ENCODE peak calls at places on chromosome 17, in four cellular contexts. G, H, V and U are unnamed samples. For H3K4me1, the result is how much of the 10 kb centered on the place peaks cover.

GRCh38 chr17:62870581-62870964 is 62.5 kb upstream of the MARCHF10 start:
- DNase-seq in G (peak), H (no peak), V (no peak), U (no peak)

GRCh38 chr17:42394838-42395237 is 6.6 kb upstream of the STAT3 start:
- DNase-seq in G (no peak), H (no peak), V (no peak), U (no peak)

GRCh38 chr17:74244543-74244942 is 29.5 kb upstream of the DNAI2 start:
- DNase-seq in G (no peak), H (no peak), V (no peak), U (no peak)

GRCh38 chr17:76791053-76791980 is 53.4 kb downstream of the MFSD11 start:
- DNase-seq in G (no peak), H (peak), V (no peak), U (no peak)

GRCh38 chr17:49571764-49572163 is 3.9 kb upstream of the NXPH3 start:
- DNase-seq in G (no peak), H (no peak), V (no peak), U (no peak)

GRCh38 chr17:49315974-49316570 is 46.0 kb downstream of the ZNF652 start:
- DNase-seq in G (no peak), H (no peak), V (no peak), U (no peak)

GRCh38 chr17:11363575-11363974 is 122.6 kb downstream of the SHISA6 start:
- DNase-seq in G (no peak), H (no peak), V (no peak), U (no peak)

GRCh38 chr17:74212913-74213791 is at the start of gene TTYH2:
- DNase-seq in G (peak), H (peak), V (peak), U (peak)

GRCh38 chr17:41521574-41522261 is 3.0 kb upstream of the KRT15 start:
- DNase-seq in G (peak), H (peak), V (peak), U (no peak)

GRCh38 chr17:5485270-5486205 is at the start of gene DERL2:
- DNase-seq in G (peak), H (peak), V (no peak), U (peak)

GRCh38 chr17:6908807-6909206 is 77.3 kb upstream of the TEKT1 start:
- DNase-seq in G (no peak), H (no peak), V (no peak), U (no peak)

GRCh38 chr17:80396680-80397387 is 18.1 kb upstream of the ENDOV start:
- DNase-seq in G (no peak), H (no peak), V (no peak), U (no peak)

GRCh38 chr17:14986127-14986526 is 279.0 kb downstream of the PMP22 start:
- DNase-seq in G (no peak), H (no peak), V (no peak), U (no peak)

GRCh38 chr17:3845361-3845753 is 689 bp downstream of the NCBP3 start:
- DNase-seq in G (no peak), H (peak), V (no peak), U (no peak)

GRCh38 chr17:41340934-41341861 is 9.4 kb downstream of the KRT33A start:
- DNase-seq in G (no peak), H (no peak), V (no peak), U (no peak)

GRCh38 chr17:63841350-63842172 is 924 bp downstream of the SMARCD2 start:
- DNase-seq in G (peak), H (peak), V (peak), U (peak)

GRCh38 chr17:76408037-76408849 is 23.8 kb downstream of the SPHK1 start:
- DNase-seq in G (peak), H (peak), V (no peak), U (peak)

GRCh38 chr17:9121186-9121820 is 100.0 kb downstream of the NTN1 start:
- DNase-seq in G (no peak), H (no peak), V (no peak), U (no peak)

GRCh38 chr17:39757931-39758873 is 20.5 kb downstream of the GRB7 start:
- DNase-seq in G (no peak), H (no peak), V (no peak), U (no peak)
- H3K4me1 ChIP-seq in G (under half), H (under half), V (under half), U (under half)

DNA sequence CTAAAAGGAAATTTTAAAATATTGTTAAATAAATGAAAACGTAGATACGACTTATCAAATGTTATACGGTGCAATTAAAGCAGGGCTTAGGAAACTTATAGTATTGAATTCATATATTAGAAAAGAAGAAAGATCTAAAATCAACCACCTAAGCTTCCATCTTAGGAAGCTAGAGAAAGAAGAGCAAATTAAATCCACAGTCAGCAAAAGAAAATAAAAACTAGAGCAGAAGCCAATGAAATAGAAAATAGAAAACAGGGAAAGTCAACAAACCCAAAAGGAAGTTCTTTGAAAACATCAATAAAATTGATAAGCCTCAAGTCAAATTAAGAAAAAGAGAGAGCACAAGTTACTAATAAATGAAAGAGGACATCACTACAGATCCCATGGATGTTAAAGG is 74.6 kb upstream of the CACNG5 start:
- DNase-seq in G (no peak), H (no peak), V (no peak), U (no peak)
- H3K4me1 ChIP-seq in G (under half), H (under half), V (under half), U (under half)

GRCh38 chr17:28722413-28723158 is 2.8 kb downstream of the RPL23A start:
- DNase-seq in G (no peak), H (no peak), V (no peak), U (no peak)
- H3K4me1 ChIP-seq in G (under half), H (half or more), V (under half), U (under half)

DNA sequence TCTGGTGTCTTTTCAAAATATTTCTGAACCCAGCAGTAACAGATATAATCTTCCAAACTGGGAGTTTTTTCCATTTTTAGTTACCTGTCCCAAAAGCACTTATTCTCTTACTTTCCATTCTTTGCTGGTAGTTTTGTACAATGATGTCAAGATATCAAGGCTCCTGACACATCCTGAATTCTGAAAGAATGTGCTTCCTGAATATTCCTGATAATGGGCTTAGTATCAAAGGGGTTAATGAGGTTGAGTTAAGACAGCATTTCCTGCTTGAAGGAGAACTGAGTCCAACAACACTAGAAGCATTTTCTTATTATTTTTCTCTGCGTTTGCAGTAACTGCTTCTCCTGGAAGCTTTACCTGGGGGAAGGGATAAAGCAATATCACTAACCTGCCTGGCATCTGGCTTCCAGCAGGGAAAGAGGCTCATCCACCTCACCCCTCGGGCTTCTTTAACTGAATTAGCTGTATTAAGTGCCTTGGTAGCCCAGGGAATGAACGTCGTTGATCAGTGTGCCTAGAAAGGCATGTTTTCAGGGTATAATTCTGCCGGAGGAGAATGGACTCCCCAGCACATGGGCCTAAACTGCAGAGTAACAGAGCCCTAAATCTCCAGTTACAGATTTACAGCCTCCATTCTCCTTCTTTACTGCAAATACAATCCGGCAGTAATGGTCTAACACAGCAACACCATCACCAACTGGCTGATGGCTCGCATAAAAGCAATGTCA is 134.4 kb downstream of the SNX11 start:
- DNase-seq in G (no peak), H (no peak), V (no peak), U (no peak)
- H3K4me1 ChIP-seq in G (under half), H (under half), V (under half), U (half or more)

DNA sequence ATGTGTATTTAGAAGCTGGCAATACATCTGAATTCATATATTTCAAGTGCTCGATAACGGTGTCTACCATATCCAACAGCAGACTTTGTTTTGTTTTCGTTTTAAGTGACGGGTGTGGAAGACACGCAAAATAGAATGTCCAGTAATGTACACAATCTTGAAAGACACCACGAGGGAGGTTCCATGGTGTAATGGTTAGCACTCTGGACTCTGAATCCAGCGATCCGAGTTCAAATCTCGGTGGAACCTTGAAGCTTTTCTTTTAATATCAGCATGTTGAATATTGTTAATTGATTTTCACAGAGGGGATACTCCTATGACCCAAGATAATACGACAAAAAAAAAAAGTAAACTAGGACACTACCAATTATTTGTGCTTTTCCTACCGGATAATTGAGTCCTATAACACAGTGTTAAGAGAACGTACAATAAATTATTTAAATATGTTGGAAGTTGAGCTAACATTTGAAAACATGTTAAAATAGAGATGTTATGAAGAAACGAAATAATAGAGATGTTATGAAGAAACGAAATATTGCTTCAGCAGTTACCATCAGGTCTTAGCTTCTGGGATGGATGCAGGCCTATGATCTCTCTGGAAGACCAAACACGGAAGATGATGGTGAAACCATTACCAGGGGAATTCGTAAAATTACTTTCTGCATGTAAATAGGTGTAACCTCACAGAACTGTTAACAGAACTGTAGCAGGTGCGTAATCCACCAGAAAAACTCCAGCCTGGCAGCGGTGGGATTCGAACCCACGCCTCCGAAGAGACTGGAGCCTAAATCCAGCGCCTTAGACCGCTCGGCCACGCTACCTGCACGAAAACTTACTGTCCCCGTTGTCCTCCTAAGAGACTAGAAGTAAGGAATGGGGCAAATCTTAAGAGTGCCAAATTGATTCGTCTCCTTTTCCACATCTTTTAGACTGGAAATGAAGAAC is 1.5 kb upstream of the ALOXE3 start:
- DNase-seq in G (peak), H (peak), V (peak), U (peak)
- H3K4me1 ChIP-seq in G (under half), H (under half), V (under half), U (under half)

DNA sequence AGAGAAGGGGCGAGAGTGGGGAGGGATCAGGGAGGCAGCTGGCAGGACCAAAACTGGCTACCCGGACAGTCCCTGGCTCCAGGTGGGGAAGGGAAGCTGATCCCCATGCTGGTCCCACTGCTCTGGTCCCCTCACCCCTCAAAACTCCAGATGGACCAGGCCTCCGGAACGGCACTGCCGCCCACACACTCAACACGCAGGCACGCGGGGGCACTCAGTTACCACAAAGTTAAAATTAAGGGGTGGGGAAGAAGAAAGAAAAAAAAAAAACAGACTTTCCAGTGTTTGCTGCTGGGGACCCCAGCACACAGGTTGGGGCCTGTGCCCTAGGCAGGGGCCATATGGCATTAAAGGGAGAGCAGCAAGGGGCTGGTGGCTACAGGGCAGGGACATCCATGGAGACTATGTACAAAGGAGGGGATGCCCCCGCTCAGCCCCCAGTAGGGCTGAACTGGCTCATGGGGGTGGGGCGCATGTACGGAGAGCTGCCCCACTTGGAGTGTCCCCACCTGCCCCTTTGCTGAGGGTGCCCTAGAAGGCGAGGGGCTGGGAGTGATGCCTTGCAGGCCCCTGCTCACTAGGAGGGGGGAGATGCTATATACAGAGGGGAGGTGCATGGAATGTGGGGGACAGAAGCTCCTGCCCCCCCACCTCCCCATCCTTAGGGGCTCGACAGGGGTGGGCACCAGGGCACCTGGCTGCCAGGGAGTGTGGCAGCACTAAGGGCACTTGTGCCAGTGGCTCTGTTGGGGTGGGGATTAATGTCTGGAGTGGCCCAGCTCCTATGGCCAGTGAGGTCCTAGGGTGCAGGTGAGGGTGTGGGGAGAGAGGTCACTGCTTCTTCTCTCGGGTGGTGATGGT is 5.6 kb downstream of the TP53I13 start:
- DNase-seq in G (no peak), H (no peak), V (peak), U (no peak)
- H3K4me1 ChIP-seq in G (under half), H (under half), V (under half), U (under half)

GRCh38 chr17:77887110-77887463 is 71.4 kb upstream of the TNRC6C start:
- DNase-seq in G (no peak), H (no peak), V (no peak), U (no peak)

GRCh38 chr17:77889135-77889505 is 69.4 kb upstream of the TNRC6C start:
- DNase-seq in G (no peak), H (no peak), V (peak), U (no peak)

GRCh38 chr17:77887464-77888241 is 70.8 kb upstream of the TNRC6C start:
- DNase-seq in G (peak), H (peak), V (peak), U (peak)

GRCh38 chr17:77889866-77890760 is 68.4 kb upstream of the TNRC6C start:
- DNase-seq in G (no peak), H (no peak), V (peak), U (no peak)

GRCh38 chr17:77888242-77889134 is 70.0 kb upstream of the TNRC6C start:
- DNase-seq in G (no peak), H (no peak), V (peak), U (no peak)
- H3K4me1 ChIP-seq in G (under half), H (under half), V (under half), U (under half)

DNA sequence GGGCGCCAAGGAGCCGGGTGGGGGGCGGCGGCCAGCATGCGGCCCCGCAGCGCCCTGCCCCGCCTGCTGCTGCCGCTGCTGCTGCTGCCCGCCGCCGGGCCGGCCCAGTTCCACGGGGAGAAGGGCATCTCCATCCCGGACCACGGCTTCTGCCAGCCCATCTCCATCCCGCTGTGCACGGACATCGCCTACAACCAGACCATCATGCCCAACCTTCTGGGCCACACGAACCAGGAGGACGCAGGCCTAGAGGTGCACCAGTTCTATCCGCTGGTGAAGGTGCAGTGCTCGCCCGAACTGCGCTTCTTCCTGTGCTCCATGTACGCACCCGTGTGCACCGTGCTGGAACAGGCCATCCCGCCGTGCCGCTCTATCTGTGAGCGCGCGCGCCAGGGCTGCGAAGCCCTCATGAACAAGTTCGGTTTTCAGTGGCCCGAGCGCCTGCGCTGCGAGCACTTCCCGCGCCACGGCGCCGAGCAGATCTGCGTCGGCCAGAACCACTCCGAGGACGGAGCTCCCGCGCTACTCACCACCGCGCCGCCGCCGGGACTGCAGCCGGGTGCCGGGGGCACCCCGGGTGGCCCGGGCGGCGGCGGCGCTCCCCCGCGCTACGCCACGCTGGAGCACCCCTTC is 485 bp downstream of the FZD2 start:
- DNase-seq in G (peak), H (peak), V (peak), U (peak)
- H3K4me1 ChIP-seq in G (half or more), H (under half), V (under half), U (under half)